ENCODE peak calls at places on chromosomes 5 and 9, in five cellular contexts. One of them, this sample, is unnamed.

GRCh38 chr5:123599171-123599570 is 87.2 kb downstream of the CSNK1G3 start:
- DNase-seq in spleen: no peak
- DNase-seq in OCI-LY7: no peak
- DNase-seq in transverse colon: no peak
- DNase-seq in ovary: no peak
- DNase-seq in this sample: no peak

GRCh38 chr5:174157048-174157447 is 111.5 kb downstream of the NSG2 start:
- DNase-seq in ovary: no peak
- DNase-seq in transverse colon: no peak
- DNase-seq in spleen: no peak
- DNase-seq in OCI-LY7: no peak
- DNase-seq in this sample: no peak

GRCh38 chr5:1184481-1184880 is 16.9 kb upstream of the SLC6A19 start:
- DNase-seq in ovary: no peak
- DNase-seq in spleen: no peak
- DNase-seq in transverse colon: no peak
- DNase-seq in OCI-LY7: no peak
- DNase-seq in this sample: no peak

GRCh38 chr9:91395553-91396470 is 27.8 kb downstream of the NFIL3 start:
- DNase-seq in ovary: no peak
- DNase-seq in OCI-LY7: peak; percentile 7
- DNase-seq in transverse colon: no peak
- DNase-seq in spleen: no peak
- DNase-seq in this sample: no peak

GRCh38 chr9:136950656-136951030 is 1.4 kb upstream of the LCN12 start:
- DNase-seq in transverse colon: no peak
- DNase-seq in spleen: no peak
- DNase-seq in ovary: no peak
- DNase-seq in OCI-LY7: no peak
- DNase-seq in this sample: no peak

GRCh38 chr9:121692606-121693505 is 41.4 kb downstream of the DAB2IP start:
- DNase-seq in transverse colon: no peak
- DNase-seq in ovary: no peak
- DNase-seq in OCI-LY7: no peak
- DNase-seq in spleen: no peak
- DNase-seq in this sample: peak; percentile 56

GRCh38 chr9:7130421-7130820 is 372.6 kb downstream of the KDM4C start:
- DNase-seq in transverse colon: no peak
- DNase-seq in ovary: no peak
- DNase-seq in spleen: no peak
- DNase-seq in OCI-LY7: no peak
- DNase-seq in this sample: no peak

GRCh38 chr5:112682621-112683061 is 55.0 kb upstream of the APC start:
- DNase-seq in OCI-LY7: no peak
- DNase-seq in ovary: no peak
- DNase-seq in spleen: no peak
- DNase-seq in transverse colon: no peak
- DNase-seq in this sample: no peak

GRCh38 chr5:124436294-124436693 is 310.1 kb downstream of the ZNF608 start:
- DNase-seq in ovary: no peak
- DNase-seq in spleen: no peak
- DNase-seq in OCI-LY7: no peak
- DNase-seq in transverse colon: no peak
- DNase-seq in this sample: no peak

GRCh38 chr9:8760000-8760767 is 960.6 kb upstream of the DMAC1 start:
- DNase-seq in ovary: no peak
- DNase-seq in OCI-LY7: no peak
- DNase-seq in transverse colon: no peak
- DNase-seq in spleen: no peak
- DNase-seq in this sample: no peak

GRCh38 chr9:116476935-116477381 is 210.1 kb upstream of the TRIM32 start:
- DNase-seq in transverse colon: no peak
- DNase-seq in spleen: no peak
- DNase-seq in ovary: peak; percentile 58
- DNase-seq in OCI-LY7: no peak
- DNase-seq in this sample: no peak

GRCh38 chr5:65914644-65915196 is 11.7 kb upstream of the ERBIN start:
- DNase-seq in ovary: no peak
- DNase-seq in OCI-LY7: no peak
- DNase-seq in transverse colon: peak; percentile 28
- DNase-seq in spleen: no peak
- DNase-seq in this sample: no peak

GRCh38 chr9:130870491-130871381 is 25.9 kb downstream of the QRFP start:
- DNase-seq in transverse colon: no peak
- DNase-seq in spleen: peak; percentile 43
- DNase-seq in ovary: no peak
- DNase-seq in OCI-LY7: peak; percentile 50
- DNase-seq in this sample: no peak

GRCh38 chr5:72788851-72789505 is 27.5 kb upstream of the TNPO1 start:
- DNase-seq in OCI-LY7: no peak
- DNase-seq in spleen: no peak
- DNase-seq in ovary: no peak
- DNase-seq in transverse colon: no peak
- DNase-seq in this sample: no peak

GRCh38 chr9:92402359-92402758 is 2.0 kb downstream of the OGN start:
- DNase-seq in OCI-LY7: no peak
- DNase-seq in ovary: no peak
- DNase-seq in spleen: no peak
- DNase-seq in transverse colon: no peak
- DNase-seq in this sample: no peak

GRCh38 chr9:33225319-33226152 is 14.4 kb upstream of the SPINK4 start:
- DNase-seq in spleen: no peak
- DNase-seq in ovary: peak; percentile 57
- DNase-seq in OCI-LY7: peak; percentile 80
- DNase-seq in transverse colon: peak; percentile 81
- DNase-seq in this sample: peak; percentile 61

GRCh38 chr5:58087905-58088304 is 372.0 kb downstream of the PLK2 start:
- DNase-seq in ovary: no peak
- DNase-seq in spleen: no peak
- DNase-seq in OCI-LY7: no peak
- DNase-seq in transverse colon: no peak
- DNase-seq in this sample: no peak

GRCh38 chr5:14268738-14269137 is 125.6 kb downstream of the TRIO start:
- DNase-seq in ovary: no peak
- DNase-seq in OCI-LY7: no peak
- DNase-seq in spleen: no peak
- DNase-seq in transverse colon: no peak
- DNase-seq in this sample: no peak

GRCh38 chr5:168305281-168305680 is 13.8 kb downstream of the WWC1 start:
- DNase-seq in spleen: no peak
- DNase-seq in transverse colon: no peak
- DNase-seq in ovary: no peak
- DNase-seq in OCI-LY7: no peak
- DNase-seq in this sample: no peak
- H3K36me3 ChIP-seq in spleen: no peaks in the 10 kb centered on the region
- H3K36me3 ChIP-seq in transverse colon: no peaks in the 10 kb centered on the region
- H3K36me3 ChIP-seq in ovary: no peaks in the 10 kb centered on the region
- H3K36me3 ChIP-seq in OCI-LY7: no peaks in the 10 kb centered on the region
- H3K36me3 ChIP-seq in this sample: no peaks in the 10 kb centered on the region

GRCh38 chr9:89351584-89351983 is 33.3 kb downstream of the SECISBP2 start:
- DNase-seq in spleen: no peak
- DNase-seq in ovary: no peak
- DNase-seq in OCI-LY7: no peak
- DNase-seq in transverse colon: no peak
- DNase-seq in this sample: no peak

GRCh38 chr9:89354471-89354870 is 36.2 kb downstream of the SECISBP2 start:
- DNase-seq in spleen: no peak
- DNase-seq in transverse colon: no peak
- DNase-seq in OCI-LY7: no peak
- DNase-seq in ovary: no peak
- DNase-seq in this sample: no peak

GRCh38 chr9:89352451-89352850 is 34.2 kb downstream of the SECISBP2 start:
- DNase-seq in OCI-LY7: no peak
- DNase-seq in spleen: no peak
- DNase-seq in ovary: no peak
- DNase-seq in transverse colon: no peak
- DNase-seq in this sample: no peak

GRCh38 chr9:89352874-89353649 is 34.8 kb downstream of the SECISBP2 start:
- DNase-seq in OCI-LY7: no peak
- DNase-seq in ovary: no peak
- DNase-seq in spleen: no peak
- DNase-seq in transverse colon: no peak
- DNase-seq in this sample: no peak

GRCh38 chr9:89353989-89354388 is 35.7 kb downstream of the SECISBP2 start:
- DNase-seq in ovary: no peak
- DNase-seq in OCI-LY7: no peak
- DNase-seq in transverse colon: no peak
- DNase-seq in spleen: no peak
- DNase-seq in this sample: no peak
- H3K36me3 ChIP-seq in ovary: no peaks in the 10 kb centered on the region
- H3K36me3 ChIP-seq in OCI-LY7: peaks cover 100% of the 10 kb centered on the region
- H3K36me3 ChIP-seq in transverse colon: peaks cover 2% of the 10 kb centered on the region
- H3K36me3 ChIP-seq in spleen: peaks cover 100% of the 10 kb centered on the region
- H3K36me3 ChIP-seq in this sample: peaks cover 33% of the 10 kb centered on the region

GRCh38 chr5:151795426-151795825 is 23.7 kb downstream of the G3BP1 start:
- DNase-seq in OCI-LY7: no peak
- DNase-seq in spleen: no peak
- DNase-seq in ovary: no peak
- DNase-seq in transverse colon: no peak
- DNase-seq in this sample: no peak

GRCh38 chr5:151799407-151799806 is 27.7 kb downstream of the G3BP1 start:
- DNase-seq in ovary: no peak
- DNase-seq in spleen: no peak
- DNase-seq in transverse colon: no peak
- DNase-seq in OCI-LY7: no peak
- DNase-seq in this sample: no peak

GRCh38 chr5:151798674-151799073 is 26.9 kb downstream of the G3BP1 start:
- DNase-seq in ovary: no peak
- DNase-seq in OCI-LY7: no peak
- DNase-seq in transverse colon: no peak
- DNase-seq in spleen: no peak
- DNase-seq in this sample: no peak

GRCh38 chr5:151805414-151806225 is 33.9 kb downstream of the G3BP1 start:
- DNase-seq in ovary: no peak
- DNase-seq in transverse colon: no peak
- DNase-seq in spleen: no peak
- DNase-seq in OCI-LY7: no peak
- DNase-seq in this sample: no peak

DNA sequence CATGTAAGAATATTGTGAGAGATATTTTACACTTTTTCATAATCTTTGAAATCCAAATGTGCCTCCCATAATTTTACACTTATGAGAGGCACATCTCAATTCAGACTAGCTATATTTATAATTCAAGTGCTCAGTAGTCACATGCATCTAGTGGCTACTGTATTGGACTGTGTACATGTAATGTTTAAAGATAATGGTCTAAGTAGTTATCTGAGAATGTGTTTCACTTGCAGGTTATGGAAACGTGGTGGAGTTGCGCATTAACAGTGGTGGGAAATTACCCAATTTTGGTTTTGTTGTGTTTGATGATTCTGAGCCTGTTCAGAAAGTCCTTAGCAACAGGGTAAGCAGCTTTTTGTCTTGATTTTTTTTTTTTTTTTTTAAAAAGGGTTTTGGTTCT is 28.8 kb downstream of the G3BP1 start:
- DNase-seq in spleen: no peak
- DNase-seq in transverse colon: no peak
- DNase-seq in ovary: no peak
- DNase-seq in OCI-LY7: no peak
- DNase-seq in this sample: no peak
- H3K36me3 ChIP-seq in spleen: peaks cover 100% of the 10 kb centered on the region
- H3K36me3 ChIP-seq in transverse colon: no peaks in the 10 kb centered on the region
- H3K36me3 ChIP-seq in ovary: no peaks in the 10 kb centered on the region
- H3K36me3 ChIP-seq in OCI-LY7: peaks cover 98% of the 10 kb centered on the region
- H3K36me3 ChIP-seq in this sample: peaks cover 36% of the 10 kb centered on the region

GRCh38 chr5:177294632-177295031 is 8.9 kb downstream of the RAB24 start:
- DNase-seq in ovary: no peak
- DNase-seq in OCI-LY7: no peak
- DNase-seq in transverse colon: no peak
- DNase-seq in spleen: no peak
- DNase-seq in this sample: no peak
- H3K36me3 ChIP-seq in ovary: no peaks in the 10 kb centered on the region
- H3K36me3 ChIP-seq in OCI-LY7: peaks cover 90% of the 10 kb centered on the region
- H3K36me3 ChIP-seq in transverse colon: no peaks in the 10 kb centered on the region
- H3K36me3 ChIP-seq in spleen: peaks cover 87% of the 10 kb centered on the region
- H3K36me3 ChIP-seq in this sample: peaks cover 34% of the 10 kb centered on the region

GRCh38 chr9:4353236-4353635 is 53.4 kb upstream of the GLIS3 start:
- DNase-seq in OCI-LY7: no peak
- DNase-seq in ovary: no peak
- DNase-seq in spleen: no peak
- DNase-seq in transverse colon: no peak
- DNase-seq in this sample: no peak

GRCh38 chr9:4344946-4345345 is 45.1 kb upstream of the GLIS3 start:
- DNase-seq in transverse colon: no peak
- DNase-seq in spleen: no peak
- DNase-seq in ovary: no peak
- DNase-seq in OCI-LY7: no peak
- DNase-seq in this sample: no peak

GRCh38 chr9:4346111-4346510 is 46.2 kb upstream of the GLIS3 start:
- DNase-seq in transverse colon: no peak
- DNase-seq in spleen: no peak
- DNase-seq in ovary: no peak
- DNase-seq in OCI-LY7: no peak
- DNase-seq in this sample: no peak

GRCh38 chr9:4349841-4350418 is 50.1 kb upstream of the GLIS3 start:
- DNase-seq in OCI-LY7: no peak
- DNase-seq in transverse colon: no peak
- DNase-seq in ovary: no peak
- DNase-seq in spleen: no peak
- DNase-seq in this sample: no peak
- H3K36me3 ChIP-seq in OCI-LY7: no peaks in the 10 kb centered on the region
- H3K36me3 ChIP-seq in transverse colon: no peaks in the 10 kb centered on the region
- H3K36me3 ChIP-seq in ovary: no peaks in the 10 kb centered on the region
- H3K36me3 ChIP-seq in spleen: no peaks in the 10 kb centered on the region
- H3K36me3 ChIP-seq in this sample: no peaks in the 10 kb centered on the region

This sample was measured in lung.